ENCODE peak calls at places on chromosomes 2 and 18, in ten cellular contexts. T is NCI-H2171 treated with DMSO at 0.1 percent for 48 hours; N is mucosa of descending colon; F is neuronal stem cell; S is central memory CD4-positive, alpha-beta T cell; Y is AG09309; M is astrocyte; B is M059J; W is heart right ventricle; Z is substantia nigra. H is an unnamed sample.

GRCh38 chr2:203898697-203899096 is 31.1 kb downstream of the CTLA4 start:
- DNase-seq in Y (no peak), N (no peak), W (no peak), F (no peak), M (no peak), S (no peak), T (no peak), B (no peak), Z (no peak), H (no peak)

GRCh38 chr18:11674119-11674518 is 14.9 kb upstream of the GNAL start:
- DNase-seq in F (no peak), Y (no peak), T (no peak), M (no peak), B (no peak), S (no peak), Z (no peak), W (no peak), N (no peak), H (no peak)

GRCh38 chr18:51150430-51150746 is 47.1 kb downstream of the MEX3C start:
- DNase-seq in S (no peak), Y (no peak), W (no peak), M (no peak), Z (no peak), F (no peak), N (no peak), B (no peak), T (no peak), H (no peak)

GRCh38 chr2:186947516-186947915 is 98.5 kb upstream of the ZSWIM2 start:
- DNase-seq in B (no peak), S (no peak), Y (no peak), T (no peak), W (no peak), Z (no peak), M (no peak), N (no peak), F (no peak), H (no peak)

GRCh38 chr2:215484570-215484969 is 48.7 kb upstream of the FN1 start:
- DNase-seq in Z (no peak), W (no peak), N (no peak), F (no peak), Y (no peak), T (no peak), M (no peak), S (no peak), B (no peak), H (no peak)

GRCh38 chr2:199148076-199148845 is 309.5 kb downstream of the SATB2 start:
- DNase-seq in F (no peak), N (no peak), S (no peak), M (no peak), T (no peak), Z (no peak), Y (no peak), W (no peak), B (peak), H (no peak)

GRCh38 chr2:46493241-46493970 is 14.0 kb downstream of the TMEM247 start:
- DNase-seq in B (peak), N (no peak), T (no peak), Y (peak), M (peak), F (no peak), W (no peak), Z (no peak), S (no peak), H (no peak)

GRCh38 chr2:226652388-226652787 is 147.2 kb downstream of the IRS1 start:
- DNase-seq in W (no peak), N (no peak), M (peak), T (no peak), Y (peak), Z (no peak), S (no peak), F (no peak), B (peak), H (no peak)